ENCODE peak calls at places on chromosomes 3 and 15, in four cellular contexts. H, W, C and U are unnamed samples. For H3K27me3 and H3K4me1, the result is how much of the 10 kb centered on the place peaks cover.

GRCh38 chr3:54374214-54374855 is 252.0 kb downstream of the CACNA2D3 start:
- DNase-seq in W (peak), C (no peak), H (no peak), U (peak)

GRCh38 chr15:40087991-40088928 is 20.4 kb downstream of the BMF start:
- DNase-seq in H (no peak), C (no peak), W (no peak), U (peak)

GRCh38 chr3:9028134-9028533 is 64.9 kb upstream of the RAD18 start:
- DNase-seq in H (peak), C (peak), W (peak), U (no peak)

GRCh38 chr15:55654541-55654940 is 66.4 kb upstream of the PYGO1 start:
- DNase-seq in C (no peak), H (no peak), W (no peak), U (no peak)

GRCh38 chr15:73369073-73369694 is 426 bp upstream of the HCN4 start:
- DNase-seq in H (no peak), W (no peak), C (no peak), U (no peak)

GRCh38 chr15:59303641-59304433 is 68.8 kb downstream of the MYO1E start:
- DNase-seq in H (no peak), C (no peak), W (no peak), U (no peak)

GRCh38 chr15:70504305-70504951 is 258.9 kb downstream of the UACA start:
- DNase-seq in W (peak), C (no peak), H (peak), U (no peak)

GRCh38 chr15:35545316-35545824 is 595 bp downstream of the DPH6 start:
- DNase-seq in H (no peak), W (peak), C (peak), U (peak)

GRCh38 chr3:63863150-63864007 is at the start of the genes ATXN7 and THOC7:
- DNase-seq in W (peak), C (peak), H (peak), U (peak)

GRCh38 chr3:124248471-124249028 is 256.6 kb upstream of the ROPN1 start:
- DNase-seq in W (peak), H (no peak), C (no peak), U (no peak)

GRCh38 chr3:181709537-181710279 is 2.0 kb upstream of the SOX2 start:
- DNase-seq in C (peak), H (peak), W (peak), U (peak)

GRCh38 chr3:182092662-182093262 is 381.0 kb downstream of the SOX2 start:
- DNase-seq in W (no peak), H (no peak), C (no peak), U (peak)

GRCh38 chr3:73226026-73226425 is 164.6 kb downstream of the EBLN2 start:
- DNase-seq in C (no peak), H (no peak), W (no peak), U (no peak)

GRCh38 chr3:60417590-60417989 is 833.7 kb downstream of the FHIT start:
- DNase-seq in W (no peak), H (no peak), C (no peak), U (no peak)

GRCh38 chr3:64863811-64864210 is 176.0 kb upstream of the ADAMTS9 start:
- DNase-seq in W (no peak), C (no peak), H (no peak), U (no peak)

GRCh38 chr15:78914027-78914764 is 30.6 kb downstream of the CTSH start:
- DNase-seq in H (no peak), W (no peak), C (no peak), U (no peak)

GRCh38 chr15:70008697-70009285 is 88.9 kb downstream of the TLE3 start:
- DNase-seq in C (no peak), H (no peak), W (no peak), U (no peak)

GRCh38 chr3:197801801-197802504 is 10.9 kb downstream of the LRCH3 start:
- DNase-seq in H (peak), W (no peak), C (no peak), U (no peak)

GRCh38 chr3:101518421-101518871 is 5.4 kb upstream of the SENP7 start:
- DNase-seq in H (no peak), W (no peak), C (no peak), U (no peak)

GRCh38 chr3:149090907-149091306 is 4.6 kb upstream of the HLTF start:
- DNase-seq in C (no peak), H (no peak), W (no peak), U (no peak)

GRCh38 chr3:150544726-150545125 is 1.6 kb downstream of the SERP1 start:
- DNase-seq in C (no peak), W (no peak), H (no peak), U (no peak)

GRCh38 chr15:20353966-20354883 is 187.4 kb downstream of the GOLGA6L6 start:
- DNase-seq in W (no peak), C (no peak), H (no peak), U (no peak)

GRCh38 chr15:47434641-47435040 is 282.7 kb upstream of the SEMA6D start:
- DNase-seq in C (no peak), W (no peak), H (no peak), U (no peak)

GRCh38 chr3:197541756-197542539 is 13.8 kb downstream of the BDH1 start:
- DNase-seq in H (no peak), W (no peak), C (no peak), U (no peak)

GRCh38 chr3:28972921-28973320 is 307.9 kb upstream of the RBMS3 start:
- DNase-seq in W (no peak), C (no peak), H (no peak), U (no peak)

GRCh38 chr3:189941125-189941524 is 179.6 kb downstream of the P3H2 start:
- DNase-seq in W (peak), C (no peak), H (no peak), U (no peak)

GRCh38 chr15:100718075-100718980 is 115.9 kb downstream of the ASB7 start:
- DNase-seq in C (peak), W (peak), H (peak), U (no peak)

GRCh38 chr3:99659032-99659431 is 20.6 kb downstream of the COL8A1 start:
- DNase-seq in C (no peak), H (no peak), W (no peak), U (no peak)

GRCh38 chr3:139318431-139318816 is 25.4 kb upstream of the MRPS22 start:
- DNase-seq in C (no peak), H (no peak), W (no peak), U (no peak)

GRCh38 chr3:104941785-104942184 is 424.9 kb upstream of the ALCAM start:
- DNase-seq in C (no peak), H (no peak), W (no peak), U (no peak)

GRCh38 chr3:12905316-12906071 is 64.1 kb upstream of the RPL32 start:
- DNase-seq in W (no peak), H (no peak), C (no peak), U (no peak)

GRCh38 chr3:155270485-155271342 is 22.8 kb downstream of the STRIT1 start:
- DNase-seq in C (no peak), H (no peak), W (no peak), U (no peak)

GRCh38 chr15:52788099-52788986 is 1.8 kb downstream of the ONECUT1 start:
- DNase-seq in W (no peak), C (no peak), H (no peak), U (no peak)

GRCh38 chr3:52810923-52811322 is 16.3 kb downstream of the ITIH3 start:
- DNase-seq in W (no peak), H (no peak), C (no peak), U (no peak)

GRCh38 chr3:133991637-133992036 is 38.1 kb downstream of the SLCO2A1 start:
- DNase-seq in W (no peak), C (no peak), H (no peak), U (no peak)

GRCh38 chr3:161508852-161509477 is 12.4 kb downstream of the OTOL1 start:
- DNase-seq in C (no peak), H (no peak), W (no peak), U (no peak)

GRCh38 chr15:70783610-70784021 is 20.3 kb upstream of the UACA start:
- DNase-seq in C (no peak), W (peak), H (no peak), U (peak)

DNA sequence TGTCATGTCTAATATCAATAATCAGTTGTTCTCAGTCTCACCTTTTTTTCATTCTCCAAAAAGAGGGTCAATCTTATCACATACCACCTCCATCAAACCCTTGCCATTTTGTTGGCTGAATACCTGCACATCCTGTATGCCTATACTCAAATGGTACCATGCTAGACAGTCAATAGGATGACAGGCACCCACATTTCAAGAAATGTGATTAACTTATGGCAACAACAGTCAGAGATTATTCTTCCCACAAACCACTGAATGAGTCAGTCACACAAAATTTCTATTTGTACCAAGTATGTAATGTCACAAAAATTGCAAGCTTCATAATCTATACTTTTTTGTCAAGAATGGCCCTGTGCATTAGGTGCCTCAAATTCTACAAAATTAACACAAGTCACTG is 5.1 kb upstream of the SLC27A2 start:
- DNase-seq in W (no peak), H (no peak), C (no peak), U (no peak)
- H3K27me3 ChIP-seq in W (under half), H (under half), C (under half), U (under half)

GRCh38 chr15:89759835-89760234 is 8.8 kb upstream of the MESP1 start:
- DNase-seq in H (no peak), W (no peak), C (no peak), U (no peak)
- H3K4me1 ChIP-seq in H (under half), W (under half), C (under half), U (under half)

GRCh38 chr15:64344651-64345262 is 11.2 kb downstream of the CSNK1G1 start:
- DNase-seq in H (no peak), W (no peak), C (no peak), U (no peak)
- H3K4me3 ChIP-seq in H (no peak), W (no peak), C (no peak), U (no peak)

DNA sequence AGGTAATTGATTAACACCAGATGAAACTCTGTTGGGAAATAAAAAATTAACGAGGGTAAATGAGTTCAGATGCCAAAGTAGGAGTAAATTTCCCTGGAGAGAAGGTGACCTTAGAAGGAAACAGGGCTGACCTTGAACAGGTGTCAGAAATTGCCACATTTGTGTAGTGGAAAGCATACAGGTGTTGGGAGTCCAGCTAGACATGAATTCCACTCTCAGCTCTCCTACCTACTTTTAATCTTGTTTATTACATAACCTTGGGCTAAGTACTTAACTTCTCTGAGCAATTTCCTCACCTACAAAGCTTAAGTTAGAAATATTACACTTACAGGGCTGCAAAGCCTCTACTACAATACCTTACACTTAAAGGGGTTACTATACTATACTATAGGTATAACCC is 96.0 kb downstream of the ISL2 start:
- DNase-seq in H (no peak), W (no peak), C (no peak), U (no peak)
- H3K27me3 ChIP-seq in H (under half), W (under half), C (under half), U (under half)

GRCh38 chr3:71514621-71515020 is 68.9 kb downstream of the FOXP1 start:
- DNase-seq in W (no peak), C (no peak), H (no peak), U (no peak)
- H3K4me1 ChIP-seq in W (under half), C (under half), H (under half), U (under half)

GRCh38 chr3:16317561-16317945 is 52.5 kb downstream of the OXNAD1 start:
- DNase-seq in W (no peak), C (no peak), H (no peak), U (no peak)

GRCh38 chr3:16313955-16314645 is 49.1 kb downstream of the OXNAD1 start:
- DNase-seq in C (no peak), W (peak), H (no peak), U (no peak)

GRCh38 chr3:16316847-16317560 is 52.0 kb downstream of the OXNAD1 start:
- DNase-seq in C (no peak), W (no peak), H (no peak), U (no peak)

GRCh38 chr3:16316396-16316795 is 51.4 kb downstream of the OXNAD1 start:
- DNase-seq in W (no peak), H (no peak), C (no peak), U (no peak)

DNA sequence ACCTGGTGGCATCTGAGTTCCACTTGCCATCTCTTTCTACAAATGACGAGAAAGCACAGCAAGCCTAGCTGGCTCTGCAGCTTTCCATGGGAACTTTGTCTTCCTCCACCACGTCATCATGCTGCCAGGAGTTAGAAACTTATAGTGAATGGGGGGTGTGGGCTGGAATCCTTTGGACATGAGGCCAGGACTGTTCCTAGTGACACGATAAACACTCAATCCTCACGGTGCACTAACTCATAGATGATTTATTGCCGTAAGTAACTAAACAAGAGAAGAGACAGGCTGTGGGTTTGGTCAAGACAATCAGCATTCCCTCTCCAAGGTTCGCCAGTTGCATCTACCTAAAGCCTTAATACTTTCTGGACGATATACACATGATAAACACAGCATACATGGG is 50.6 kb downstream of the OXNAD1 start:
- DNase-seq in H (no peak), W (no peak), C (no peak), U (no peak)
- H3K4me3 ChIP-seq in H (no peak), W (no peak), C (no peak), U (no peak)

DNA sequence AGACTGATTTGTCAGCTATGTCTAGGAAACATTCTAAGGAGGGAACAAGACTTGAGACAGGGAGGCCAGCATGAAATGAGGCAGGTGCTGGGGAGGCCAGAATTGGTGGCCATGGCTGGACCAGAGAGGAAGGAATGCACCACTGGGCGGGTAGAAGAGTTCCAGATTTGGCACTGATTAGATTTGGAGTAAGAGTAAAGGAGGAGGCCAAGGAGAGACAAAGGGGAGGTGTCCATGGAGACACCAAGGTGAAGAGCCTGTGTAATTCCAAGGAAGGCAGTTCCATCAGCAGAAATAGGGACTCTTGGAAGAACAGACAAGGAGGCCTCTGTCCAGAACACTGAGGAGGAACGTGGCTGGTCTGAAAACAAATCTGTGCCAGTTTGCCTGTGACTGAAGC is 1.8 kb downstream of the ARNT2 start:
- DNase-seq in W (no peak), C (no peak), H (no peak), U (no peak)
- H3K27me3 ChIP-seq in W (under half), C (under half), H (under half), U (under half)